ENCODE peak calls at places on chromosomes 16 and 17, in four cellular contexts. Y is K562, W is GM12878, G is HepG2. B is an unnamed sample.

GRCh38 chr16:68722119-68723024 is 14.7 kb upstream of the CDH1 start:
- DNase-seq in G (no peak), W (no peak), Y (no peak), B (no peak)

GRCh38 chr16:89351645-89352044 is 134.1 kb downstream of the ZNF778 start:
- DNase-seq in Y (no peak), W (no peak), G (no peak), B (no peak)

GRCh38 chr17:64622931-64623654 is 39.0 kb downstream of the SMURF2 start:
- DNase-seq in G (peak; percentile 28), W (no peak), Y (no peak), B (no peak)

GRCh38 chr16:12535535-12536411 is 267.9 kb downstream of the CPPED1 start:
- DNase-seq in G (peak; percentile 42), Y (peak; percentile 16), W (peak; percentile 97), B (no peak)

GRCh38 chr17:58265902-58266875 is 14.5 kb downstream of the MPO start:
- DNase-seq in Y (no peak), W (no peak), G (no peak), B (no peak)

GRCh38 chr17:44906010-44906646 is 6.9 kb upstream of the EFTUD2 start:
- DNase-seq in Y (peak; percentile 56), G (no peak), W (no peak), B (no peak)

GRCh38 chr17:57732062-57732461 is 13.0 kb downstream of the CCDC182 start:
- DNase-seq in G (peak; percentile 33), W (no peak), Y (no peak), B (no peak)

GRCh38 chr17:12673788-12674187 is 8.1 kb downstream of the MYOCD start:
- DNase-seq in G (no peak), Y (no peak), W (no peak), B (no peak)

GRCh38 chr16:89826531-89827382 is 1.5 kb upstream of the SPIRE2 start:
- DNase-seq in Y (no peak), W (no peak), G (no peak), B (no peak)

GRCh38 chr17:51860934-51861561 is 297.5 kb downstream of the CA10 start:
- DNase-seq in Y (peak; percentile 9), G (peak; percentile 44), W (no peak), B (peak; percentile 50)

GRCh38 chr17:1154704-1155103 is 25.1 kb downstream of the ABR start:
- DNase-seq in W (no peak), Y (no peak), G (no peak), B (peak; percentile 54)

GRCh38 chr17:81910840-81911276 is 341 bp downstream of the PCYT2 start:
- DNase-seq in G (no peak), Y (peak; percentile 45), W (no peak), B (no peak)

GRCh38 chr17:44655983-44656700 is at the start of gene MEIOC:
- DNase-seq in G (no peak), W (no peak), Y (no peak), B (peak; percentile 97)

GRCh38 chr16:20903889-20904506 is 3.4 kb downstream of the LYRM1 start:
- DNase-seq in G (no peak), Y (no peak), W (no peak), B (no peak)

GRCh38 chr16:10886739-10887269 is 9.8 kb downstream of the CIITA start:
- DNase-seq in G (no peak), Y (peak; percentile 27), W (no peak), B (no peak)

GRCh38 chr17:42513686-42514085 is 22.4 kb upstream of the NAGLU start:
- DNase-seq in Y (no peak), W (no peak), G (no peak), B (no peak)

GRCh38 chr16:10971560-10971961 is 27.2 kb downstream of the CLEC16A start:
- DNase-seq in W (no peak), Y (peak; percentile 59), G (peak; percentile 70), B (peak; percentile 63)

GRCh38 chr17:41351177-41351576 is 549 bp upstream of the KRT33A start:
- DNase-seq in W (no peak), G (no peak), Y (no peak), B (no peak)

GRCh38 chr16:75919664-75920063 is 193.4 kb upstream of the CPHXL start:
- DNase-seq in W (no peak), G (no peak), Y (no peak), B (no peak)

GRCh38 chr17:46191332-46192210 is 1.7 kb downstream of the KANSL1 start:
- DNase-seq in W (no peak), G (peak; percentile 58), Y (peak; percentile 73), B (peak; percentile 71)

GRCh38 chr17:40528692-40529417 is 27.4 kb upstream of the TNS4 start:
- DNase-seq in W (no peak), G (no peak), Y (no peak), B (no peak)

GRCh38 chr16:72939247-72939646 is 108.7 kb downstream of the ZFHX3 start:
- DNase-seq in G (no peak), Y (no peak), W (no peak), B (no peak)

GRCh38 chr16:50731989-50732589 is 9.8 kb upstream of the CYLD start:
- DNase-seq in Y (no peak), G (no peak), W (no peak), B (no peak)

GRCh38 chr16:67910162-67910561 is 17.1 kb downstream of the PSKH1 start:
- DNase-seq in W (no peak), G (no peak), Y (no peak), B (peak; percentile 71)

GRCh38 chr16:12296991-12297390 is 320.5 kb downstream of the SNX29 start:
- DNase-seq in G (no peak), Y (no peak), W (no peak), B (no peak)

GRCh38 chr16:29806641-29807425 is 504 bp downstream of the MAZ start:
- DNase-seq in W (no peak), G (peak; percentile 76), Y (peak; percentile 77), B (peak; percentile 70)

GRCh38 chr16:72362972-72363371 is 191.0 kb upstream of the PMFBP1 start:
- DNase-seq in Y (no peak), W (peak; percentile 21), G (no peak), B (no peak)

GRCh38 chr17:43540821-43541674 is 5.1 kb downstream of the ETV4 start:
- DNase-seq in W (no peak), G (no peak), Y (no peak), B (no peak)

GRCh38 chr16:86869288-86870022 is 291.1 kb downstream of the FOXL1 start:
- DNase-seq in W (no peak), G (no peak), Y (peak; percentile 67), B (no peak)

GRCh38 chr16:77781091-77781490 is 7.3 kb upstream of the VAT1L start:
- DNase-seq in W (no peak), G (no peak), Y (no peak), B (no peak)

GRCh38 chr16:77777745-77778144 is 10.6 kb upstream of the VAT1L start:
- DNase-seq in W (no peak), G (no peak), Y (no peak), B (no peak)

GRCh38 chr16:77780378-77780837 is 8.0 kb upstream of the VAT1L start:
- DNase-seq in G (peak; percentile 46), W (no peak), Y (no peak), B (no peak)

DNA sequence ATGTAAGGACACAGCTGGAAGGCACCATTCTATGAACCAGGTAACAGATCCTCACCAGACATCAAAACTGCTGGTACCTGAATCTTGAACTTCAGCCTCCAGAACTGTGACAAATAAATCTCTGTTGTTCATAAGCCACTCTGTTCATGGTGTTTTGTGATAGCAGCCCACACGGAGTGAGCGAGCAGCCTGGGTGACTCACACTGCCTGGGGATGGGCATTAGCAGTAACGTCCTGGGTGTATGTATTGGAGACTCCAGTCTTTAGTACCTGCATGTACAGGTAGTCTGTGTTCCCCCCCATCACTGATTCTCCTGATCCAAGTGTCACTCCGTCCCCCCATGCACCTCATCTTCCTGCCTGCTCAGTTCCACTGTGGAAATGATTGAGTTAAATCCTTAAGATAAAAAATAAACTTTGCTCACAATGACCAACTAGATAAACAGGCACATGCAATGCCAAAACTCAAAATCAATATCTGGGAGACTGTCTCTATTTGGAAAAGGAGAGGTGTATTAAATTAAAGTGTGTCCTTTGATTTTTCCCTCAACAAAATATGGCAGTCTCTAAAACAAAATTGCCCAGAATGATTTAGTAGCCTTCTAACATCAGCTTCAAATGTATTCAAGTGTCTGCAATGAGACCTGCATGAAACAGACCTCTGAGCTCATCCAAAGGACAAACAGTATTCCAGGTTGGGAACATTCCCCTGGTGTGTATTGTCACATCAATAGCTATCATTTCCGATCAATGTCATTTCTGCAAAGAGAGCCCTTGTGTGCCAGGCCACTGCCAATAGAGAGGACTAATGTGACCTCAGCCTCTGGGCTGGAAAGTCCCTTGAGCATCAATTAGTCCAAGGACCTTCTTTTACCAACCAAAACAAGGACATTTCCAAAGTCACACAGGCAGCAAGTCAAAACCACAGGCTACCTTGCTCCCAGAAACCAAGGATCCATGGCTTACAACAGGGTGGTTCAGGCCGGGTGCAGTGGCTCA is 12.2 kb upstream of the VAT1L start:
- DNase-seq in G (peak; percentile 39), W (no peak), Y (no peak), B (no peak)
- TF ChIP-seq REST in G (no peak), W (no peak), Y (no peak), B (no peak)

GRCh38 chr16:84007946-84008345 is 34.6 kb downstream of the SLC38A8 start:
- DNase-seq in W (no peak), G (no peak), Y (no peak), B (no peak)
- TF ChIP-seq MXI1 in W (no peak), G (no peak), Y (no peak), B (no peak)

GRCh38 chr17:78774956-78775571 is 7.0 kb downstream of the CYTH1 start:
- DNase-seq in W (no peak), G (no peak), Y (no peak), B (no peak)
- TF ChIP-seq REST in W (no peak), G (no peak), Y (no peak), B (no peak)

GRCh38 chr17:5499790-5500189 is 13.4 kb downstream of the MIS12 start:
- DNase-seq in G (no peak), Y (no peak), W (no peak), B (peak; percentile 78)
- TF ChIP-seq MXI1 in G (no peak), Y (no peak), W (no peak), B (no peak)

GRCh38 chr17:49707608-49708514 is at the start of gene SLC35B1:
- DNase-seq in G (peak; percentile 99), Y (peak; percentile 98), W (peak; percentile 97), B (peak; percentile 99)
- TF ChIP-seq REST in G (peak; percentile 3), Y (peak; percentile 77), W (no peak), B (peak; percentile 72)

GRCh38 chr16:83510906-83511305 is 296.9 kb upstream of the HSBP1 start:
- DNase-seq in G (no peak), W (no peak), Y (no peak), B (no peak)

GRCh38 chr16:83517398-83517797 is 290.4 kb upstream of the HSBP1 start:
- DNase-seq in Y (no peak), W (no peak), G (no peak), B (no peak)

GRCh38 chr16:83515395-83515794 is 292.4 kb upstream of the HSBP1 start:
- DNase-seq in W (no peak), G (no peak), Y (no peak), B (no peak)

GRCh38 chr16:83508295-83508694 is 299.5 kb upstream of the HSBP1 start:
- DNase-seq in Y (no peak), G (no peak), W (no peak), B (no peak)

GRCh38 chr16:83513006-83513755 is 294.6 kb upstream of the HSBP1 start:
- DNase-seq in Y (no peak), W (no peak), G (no peak), B (no peak)
- TF ChIP-seq MXI1 in Y (no peak), W (no peak), G (no peak), B (no peak)

B was measured in SK-N-SH.